ENCODE peak calls at places on chromosomes 3 and 15, in four cellular contexts. T is GM12878, O is HepG2, W is K562. J is an unnamed sample.

GRCh38 chr15:70240082-70240481 is 142.4 kb upstream of the TLE3 start:
- DNase-seq in W (no peak), O (no peak), T (peak), J (no peak)

GRCh38 chr15:41269887-41270286 is 38.8 kb downstream of the CHP1 start:
- DNase-seq in O (no peak), W (no peak), T (no peak), J (no peak)

GRCh38 chr15:77864211-77865105 is 213.1 kb downstream of the TBC1D2B start:
- DNase-seq in W (no peak), O (no peak), T (no peak), J (no peak)

GRCh38 chr3:124907957-124908356 is 20.8 kb upstream of the ITGB5 start:
- DNase-seq in O (no peak), T (no peak), W (no peak), J (no peak)

GRCh38 chr3:105686324-105686897 is 182.4 kb downstream of the CBLB start:
- DNase-seq in O (no peak), W (peak), T (no peak), J (peak)

GRCh38 chr15:88908697-88909621 is 4.2 kb downstream of the MFGE8 start:
- DNase-seq in O (no peak), W (no peak), T (no peak), J (no peak)

GRCh38 chr3:127254001-127254400 is 33.8 kb downstream of the PRR20G start:
- DNase-seq in O (no peak), W (no peak), T (no peak), J (no peak)

GRCh38 chr3:111591555-111591954 is 3.6 kb downstream of the ZBED2 start:
- DNase-seq in W (no peak), O (no peak), T (no peak), J (no peak)

GRCh38 chr3:18634451-18634850 is 209.3 kb upstream of the SATB1 start:
- DNase-seq in W (no peak), T (no peak), O (no peak), J (no peak)

GRCh38 chr3:50292159-50292923 is at the start of gene IFRD2:
- DNase-seq in O (peak), W (peak), T (peak), J (peak)

GRCh38 chr3:179292440-179292839 is 30.4 kb upstream of the ZNF639 start:
- DNase-seq in W (no peak), T (no peak), O (peak), J (no peak)

GRCh38 chr15:67114846-67115521 is 49.6 kb downstream of the SMAD3 start:
- DNase-seq in W (no peak), T (no peak), O (no peak), J (no peak)

GRCh38 chr15:31032959-31033358 is 41.5 kb upstream of the MTMR10 start:
- DNase-seq in W (no peak), T (no peak), O (no peak), J (no peak)

GRCh38 chr3:145190138-145190537 is 970.8 kb downstream of the PLOD2 start:
- DNase-seq in T (no peak), O (no peak), W (no peak), J (no peak)

GRCh38 chr3:120743556-120744195 is 1.1 kb downstream of the GTF2E1 start:
- DNase-seq in T (no peak), W (peak), O (no peak), J (no peak)

GRCh38 chr3:79726795-79727194 is 41.0 kb downstream of the ROBO1 start:
- DNase-seq in O (no peak), W (no peak), T (no peak), J (no peak)

GRCh38 chr3:184952671-184953070 is 140.7 kb downstream of the VPS8 start:
- DNase-seq in O (no peak), W (no peak), T (no peak), J (no peak)

GRCh38 chr3:44235604-44236484 is 5.8 kb upstream of the TOPAZ1 start:
- DNase-seq in T (peak), O (peak), W (peak), J (peak)

GRCh38 chr3:111253733-111254132 is 182.1 kb downstream of the NECTIN3 start:
- DNase-seq in O (no peak), T (no peak), W (no peak), J (no peak)

GRCh38 chr15:47993051-47993450 is 127.7 kb upstream of the SLC24A5 start:
- DNase-seq in T (no peak), O (no peak), W (no peak), J (no peak)

GRCh38 chr3:176430244-176430893 is 766.9 kb downstream of the TBL1XR1 start:
- DNase-seq in O (peak), T (no peak), W (peak), J (peak)

GRCh38 chr3:48560648-48561018 is 2.9 kb downstream of the UCN2 start:
- DNase-seq in O (no peak), W (no peak), T (no peak), J (no peak)

GRCh38 chr15:66287461-66288055 is 5.8 kb upstream of the DIS3L start:
- DNase-seq in T (no peak), W (peak), O (no peak), J (peak)

GRCh38 chr3:113898892-113899291 is 48.9 kb upstream of the ZDHHC23 start:
- DNase-seq in W (no peak), O (no peak), T (no peak), J (no peak)

GRCh38 chr3:118075873-118076272 is 958.8 kb downstream of the IGSF11 start:
- DNase-seq in W (no peak), O (no peak), T (no peak), J (no peak)

GRCh38 chr3:16448691-16449090 is 64.8 kb downstream of the RFTN1 start:
- DNase-seq in T (no peak), O (no peak), W (no peak), J (peak)

GRCh38 chr15:65535192-65535591 is 4.9 kb downstream of the HACD3 start:
- DNase-seq in O (no peak), T (no peak), W (no peak), J (no peak)

GRCh38 chr15:82942691-82943090 is 9.8 kb downstream of the HOMER2 start:
- DNase-seq in T (no peak), O (peak), W (no peak), J (no peak)

GRCh38 chr15:68620721-68621528 is 42.1 kb downstream of the CORO2B start:
- DNase-seq in T (no peak), O (no peak), W (no peak), J (no peak)

GRCh38 chr15:36024066-36024465 is 478.1 kb upstream of the DPH6 start:
- DNase-seq in W (no peak), T (no peak), O (no peak), J (no peak)

GRCh38 chr3:126208618-126209256 is 28.4 kb upstream of the ALDH1L1 start:
- DNase-seq in O (peak), T (no peak), W (peak), J (no peak)

GRCh38 chr3:21705769-21706168 is 45.2 kb downstream of the ZNF385D start:
- DNase-seq in W (no peak), O (no peak), T (no peak), J (no peak)

DNA sequence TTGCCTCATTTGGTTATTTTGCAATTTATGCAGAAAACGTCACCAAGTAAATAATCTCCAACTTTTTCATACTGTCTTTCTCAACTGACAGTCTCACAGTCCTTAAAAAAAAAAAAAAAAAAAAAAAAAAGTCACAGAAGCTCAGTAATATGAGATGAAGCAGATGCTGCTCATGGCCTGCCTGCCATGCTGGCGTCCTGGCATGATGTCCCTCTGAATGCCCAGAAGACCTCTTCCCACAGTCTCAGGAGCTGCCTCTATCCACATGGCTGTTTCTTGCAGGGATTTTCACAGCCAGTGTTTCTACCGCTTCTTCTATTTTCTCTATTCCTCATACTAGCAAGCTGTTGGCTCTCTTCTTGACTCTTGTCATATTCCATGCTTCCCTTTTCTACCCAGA is 87.7 kb downstream of the TGFBR2 start:
- DNase-seq in T (no peak), O (no peak), W (no peak), J (no peak)
- TF ChIP-seq FOXK2 in T (no peak), O (no peak), W (no peak), J (no peak)

DNA sequence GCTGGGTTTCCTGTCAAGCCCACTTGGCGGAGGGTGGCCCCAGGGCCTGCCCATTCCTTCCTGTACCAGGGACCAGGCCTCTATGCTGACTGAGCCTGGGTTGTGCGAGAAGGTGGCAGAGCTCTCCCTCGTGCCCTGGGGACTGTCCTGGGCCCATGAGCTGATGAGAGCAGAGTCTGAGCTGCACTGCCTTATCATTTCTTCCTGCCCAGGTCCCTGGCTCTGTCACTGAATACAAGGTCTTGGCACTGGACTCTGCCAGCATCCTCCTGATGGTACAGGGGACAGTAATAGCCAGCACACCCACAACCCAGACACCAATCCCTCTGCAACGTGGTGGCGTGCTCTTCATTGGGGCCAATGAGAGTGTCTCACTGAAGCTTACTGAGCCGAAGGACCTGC is 7.5 kb downstream of the MPI start:
- DNase-seq in O (no peak), T (no peak), W (no peak), J (no peak)
- TF ChIP-seq SP1 in O (no peak), T (no peak), W (no peak), J (no peak)

DNA sequence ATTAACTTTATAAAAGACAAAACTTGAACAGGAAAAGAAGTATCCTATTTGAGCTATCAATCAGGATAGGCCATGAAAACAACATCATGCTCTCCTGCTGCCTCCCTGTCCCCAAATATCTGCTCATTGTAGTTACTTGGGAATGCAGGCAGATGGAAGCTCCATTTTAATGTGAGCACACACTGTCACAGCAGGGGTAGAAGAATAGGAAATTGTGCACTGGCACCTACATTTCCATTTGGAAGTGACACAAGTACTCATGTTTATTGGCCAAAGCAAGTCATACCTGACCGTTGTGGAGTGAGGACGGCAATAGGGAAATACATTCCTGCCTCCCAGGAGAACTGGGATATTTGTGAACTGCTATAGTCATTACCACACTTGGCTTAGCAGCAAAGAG is 52.4 kb downstream of the ASTE1 start:
- DNase-seq in W (no peak), T (no peak), O (no peak), J (no peak)
- TF ChIP-seq FOXK2 in W (no peak), T (no peak), O (no peak), J (no peak)

DNA sequence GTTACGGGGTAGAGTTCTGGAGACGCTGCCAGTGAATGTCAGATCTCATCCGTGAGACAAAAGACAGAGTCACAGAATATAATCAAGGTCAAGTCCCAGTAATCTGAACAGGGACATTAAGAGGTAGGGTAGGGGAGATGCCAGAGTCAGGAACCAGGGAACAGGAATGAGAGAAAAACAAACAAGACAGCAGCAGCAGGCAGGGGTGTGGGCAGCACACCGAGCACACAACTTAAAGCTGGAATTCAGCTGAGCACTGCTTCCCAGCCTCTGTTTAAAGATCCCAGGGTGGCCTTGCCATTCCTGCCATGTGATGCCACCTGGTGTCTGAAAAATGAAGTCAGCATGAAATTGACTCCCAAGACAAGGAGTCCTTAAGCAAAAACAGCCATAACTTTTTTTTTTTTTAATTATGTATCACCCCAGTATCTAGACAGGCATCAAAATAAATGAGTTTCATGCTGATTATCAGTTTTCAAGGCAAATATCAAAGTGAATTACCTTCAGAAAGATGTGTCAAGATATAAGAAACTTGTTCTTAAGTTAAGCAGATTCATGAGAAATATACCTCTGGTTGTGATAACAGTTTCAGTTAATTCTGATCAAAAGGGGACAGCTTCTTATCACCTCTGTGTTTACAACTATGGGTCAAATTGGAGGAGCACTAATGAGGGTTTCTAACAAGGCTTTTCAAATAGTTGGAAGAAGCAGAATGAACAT is 203.7 kb downstream of the SLC9A9 start:
- DNase-seq in O (peak), W (peak), T (peak), J (peak)
- TF ChIP-seq SP1 in O (no peak), W (no peak), T (no peak), J (no peak)

GRCh38 chr15:81271761-81272644 is 51.9 kb downstream of the STARD5 start:
- DNase-seq in T (no peak), W (no peak), O (no peak), J (no peak)

GRCh38 chr15:81273200-81273599 is 50.7 kb downstream of the STARD5 start:
- DNase-seq in O (no peak), W (no peak), T (no peak), J (no peak)

GRCh38 chr15:81270188-81270587 is 53.8 kb downstream of the STARD5 start:
- DNase-seq in T (no peak), W (no peak), O (no peak), J (no peak)

GRCh38 chr15:81268881-81269601 is 54.9 kb downstream of the STARD5 start:
- DNase-seq in T (no peak), O (no peak), W (no peak), J (no peak)

DNA sequence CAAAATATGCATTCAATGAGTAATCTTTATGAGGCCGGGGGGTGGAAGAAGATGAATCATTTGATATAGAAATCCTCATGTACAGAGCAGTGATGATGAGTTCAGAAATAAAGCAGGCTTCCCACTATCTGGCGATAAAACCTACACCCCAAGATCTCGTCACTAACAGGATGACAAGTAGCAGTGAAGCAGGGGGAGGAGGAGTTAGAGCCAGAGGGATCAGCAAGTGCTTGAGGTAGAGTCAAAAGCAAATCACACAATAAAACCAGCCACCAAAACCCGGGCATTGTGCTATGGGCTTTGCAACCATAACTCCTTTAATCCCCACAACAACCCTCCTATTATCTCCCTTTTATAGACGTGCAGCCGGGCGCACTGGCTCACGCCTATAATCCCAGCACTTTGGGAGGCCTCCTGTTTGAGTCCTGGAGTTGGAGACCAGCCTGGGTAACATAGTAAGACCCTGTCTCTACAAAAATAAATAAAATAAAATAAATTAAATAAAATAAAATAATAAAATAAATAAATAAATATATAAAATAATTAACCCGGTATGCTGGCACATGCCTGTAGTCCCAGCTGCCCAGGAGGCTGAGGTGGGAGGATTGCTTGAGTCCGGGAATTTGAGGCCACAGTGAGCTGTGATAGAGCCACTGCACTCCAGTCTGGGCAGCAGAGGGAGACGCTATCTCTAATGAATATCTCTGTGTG is 53.0 kb downstream of the STARD5 start:
- DNase-seq in T (no peak), O (no peak), W (no peak), J (no peak)
- TF ChIP-seq FOXK2 in T (no peak), O (no peak), W (no peak), J (no peak)

GRCh38 chr15:85531083-85531482 is 150.7 kb downstream of the AKAP13 start:
- DNase-seq in T (no peak), O (no peak), W (no peak), J (no peak)
- TF ChIP-seq SP1 in T (no peak), O (no peak), W (no peak), J (no peak)

GRCh38 chr15:60591491-60592385 is 112.8 kb upstream of the ICE2 start:
- DNase-seq in T (no peak), W (no peak), O (no peak), J (peak)
- TF ChIP-seq FOXK2 in T (no peak), W (no peak), O (no peak), J (no peak)